ENCODE peak calls at places on chromosomes 2 and 18, in five cellular contexts. C is neuronal stem cell, H is IMR-90, L is mesenchymal stem cell, Q is H1. X is an unnamed sample.

GRCh38 chr18:59298871-59299270 is 19.6 kb downstream of the CPLX4 start:
- DNase-seq in C (no peak), H (no peak), L (no peak), Q (no peak), X (no peak)

GRCh38 chr2:9753665-9754531 is 89.4 kb upstream of the TAF1B start:
- DNase-seq in C (no peak), H (no peak), L (no peak), Q (no peak), X (no peak)

GRCh38 chr2:221571391-221572179 is 519 bp downstream of the EPHA4 start:
- DNase-seq in C (peak), H (peak), L (peak), Q (no peak), X (no peak)

GRCh38 chr2:180124273-180124881 is 117.3 kb upstream of the CWC22 start:
- DNase-seq in C (peak), H (peak), L (peak), Q (no peak), X (peak)

GRCh38 chr2:202161106-202161836 is 77.1 kb downstream of the SUMO1 start:
- DNase-seq in C (no peak), H (no peak), L (peak), Q (no peak), X (no peak)

GRCh38 chr18:65235966-65236634 is 514.7 kb upstream of the CDH7 start:
- DNase-seq in C (no peak), H (no peak), L (peak), Q (no peak), X (no peak)

GRCh38 chr18:13266208-13267100 is 47.9 kb downstream of the LDLRAD4 start:
- DNase-seq in C (no peak), H (no peak), L (no peak), Q (no peak), X (no peak)

GRCh38 chr18:23574611-23575308 is 11.5 kb downstream of the NPC1 start:
- DNase-seq in C (no peak), H (no peak), L (peak), Q (no peak), X (no peak)

GRCh38 chr2:61151434-61151833 is 10.6 kb upstream of the C2orf74 start:
- DNase-seq in C (no peak), H (peak), L (peak), Q (no peak), X (no peak)

GRCh38 chr2:206989306-206989705 is 50.0 kb downstream of the CPO start:
- DNase-seq in C (no peak), H (no peak), L (peak), Q (peak), X (peak)

GRCh38 chr2:43171789-43172188 is 54.6 kb downstream of the ZFP36L2 start:
- DNase-seq in C (no peak), H (peak), L (peak), Q (no peak), X (no peak)

GRCh38 chr18:54127759-54128378 is 96.6 kb downstream of the MBD2 start:
- DNase-seq in C (peak), H (peak), L (peak), Q (no peak), X (peak)

GRCh38 chr2:70546376-70546775 is 7.2 kb downstream of the TGFA start:
- DNase-seq in C (no peak), H (no peak), L (no peak), Q (no peak), X (no peak)

GRCh38 chr2:16015210-16015902 is 75.0 kb downstream of the MYCN start:
- DNase-seq in C (no peak), H (no peak), L (no peak), Q (no peak), X (no peak)

GRCh38 chr2:227884511-227884947 is 13.1 kb downstream of the DAW1 start:
- DNase-seq in C (peak), H (peak), L (peak), Q (peak), X (peak)

GRCh38 chr2:9141706-9142460 is 64.7 kb upstream of the ASAP2 start:
- DNase-seq in C (no peak), H (no peak), L (no peak), Q (no peak), X (no peak)

GRCh38 chr2:106104332-106105062 is 89.6 kb downstream of the UXS1 start:
- DNase-seq in C (peak), H (peak), L (peak), Q (peak), X (peak)

GRCh38 chr18:49814147-49814499 is 790 bp upstream of the ACAA2 start:
- DNase-seq in C (peak), H (peak), L (peak), Q (no peak), X (peak)

GRCh38 chr2:48109491-48110204 is 203.3 kb upstream of the FBXO11 start:
- DNase-seq in C (no peak), H (no peak), L (no peak), Q (no peak), X (no peak)

GRCh38 chr2:12223732-12224131 is 477.3 kb downstream of the LPIN1 start:
- DNase-seq in C (no peak), H (no peak), L (no peak), Q (no peak), X (no peak)

GRCh38 chr2:113240150-113240914 is 38.4 kb downstream of the PAX8 start:
- DNase-seq in C (no peak), H (peak), L (peak), Q (no peak), X (no peak)

DNA sequence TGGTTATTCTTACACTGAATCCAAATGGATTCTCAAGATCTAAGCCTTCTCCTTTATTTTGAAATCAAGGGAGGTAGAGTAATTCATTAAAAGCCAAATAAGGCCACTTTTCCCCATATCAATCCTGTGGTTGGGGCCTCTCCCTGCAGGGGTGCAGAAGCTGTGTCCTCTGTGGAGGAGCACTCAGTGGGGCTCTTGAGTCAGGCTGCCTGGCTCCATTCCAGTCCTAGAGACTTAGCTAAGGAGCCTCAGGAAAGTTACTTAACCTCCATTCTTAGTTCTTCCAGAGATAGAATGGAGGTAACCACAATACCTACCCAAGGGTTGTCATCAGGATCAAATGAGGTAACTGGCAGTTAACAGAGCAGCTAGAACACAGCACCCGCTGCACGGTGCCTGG is 564.3 kb downstream of the CMPK2 start:
- DNase-seq in C (no peak), H (no peak), L (no peak), Q (no peak), X (no peak)
- H2AFZ ChIP-seq in C (no peak), H (no peak), L (no peak), Q (no peak), X (no peak)

GRCh38 chr2:218568190-218569037 is at the start of the genes CNOT9 and USP37:
- DNase-seq in C (peak), H (peak), L (peak), Q (peak), X (peak)
- H4K8ac ChIP-seq in C (no peak), H (peak), L (peak), Q (peak), X (no peak)

DNA sequence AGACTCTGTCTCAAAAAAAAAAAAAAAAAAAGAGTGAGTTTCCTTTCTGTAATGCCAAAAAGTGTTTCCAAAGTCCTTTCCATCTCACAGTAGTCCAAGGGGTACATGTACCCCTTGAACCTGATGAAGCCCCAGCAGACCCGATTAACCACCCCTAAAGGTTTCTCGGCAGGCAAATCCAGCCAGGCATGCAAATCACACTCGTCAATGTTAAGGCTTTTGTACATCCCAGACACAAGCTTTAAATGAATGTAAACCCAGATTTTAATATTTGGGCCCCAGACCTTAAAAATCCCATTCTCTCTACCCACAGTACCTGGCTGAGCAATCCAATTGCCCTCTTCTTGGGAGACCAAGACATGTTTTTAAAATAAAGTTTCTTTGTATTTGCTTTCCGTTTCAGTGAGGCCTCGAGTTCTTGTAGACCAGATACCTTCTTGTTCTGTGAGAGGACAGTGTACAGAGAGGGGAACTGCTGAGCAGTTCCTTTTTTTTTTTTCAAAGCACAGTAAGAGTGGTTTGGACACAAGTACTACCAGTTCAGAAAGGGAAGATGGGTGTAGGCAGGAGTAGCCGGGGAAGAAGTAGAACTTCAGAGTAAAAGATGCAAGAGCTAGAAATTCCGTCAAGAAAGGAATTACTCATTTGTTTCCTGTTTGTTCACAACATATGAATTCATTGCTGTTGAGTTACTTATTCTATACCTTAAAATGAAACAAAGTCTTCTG is at the start of gene NLRC4:
- DNase-seq in C (no peak), H (no peak), L (no peak), Q (no peak), X (no peak)
- H3K4ac ChIP-seq in C (no peak), H (no peak), L (no peak), Q (no peak), X (no peak)

DNA sequence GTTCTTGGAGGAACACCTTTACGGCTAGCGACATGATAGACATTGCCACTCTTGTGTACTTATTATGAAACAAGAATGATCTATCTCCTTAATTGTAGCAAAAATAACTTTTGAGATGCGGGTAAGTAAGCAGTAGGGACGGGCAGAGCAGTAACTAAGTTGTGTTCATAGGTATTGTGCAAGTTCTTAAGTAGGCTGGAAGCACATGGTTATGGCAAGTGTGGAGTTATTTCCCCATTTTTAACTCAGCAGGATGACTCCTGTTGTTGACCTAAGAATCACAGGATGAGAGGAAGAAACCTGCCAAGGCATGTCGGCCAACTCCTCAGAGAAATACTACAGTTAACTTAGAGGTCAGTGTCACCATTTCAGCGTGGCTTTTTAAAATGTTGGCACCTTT is 51.1 kb upstream of the FN1 start:
- DNase-seq in C (no peak), H (no peak), L (no peak), Q (no peak), X (no peak)
- H2AFZ ChIP-seq in C (no peak), H (no peak), L (no peak), Q (no peak), X (no peak)

X was measured in H9.